ENCODE peak calls at places on chromosomes 2 and 18, in five cellular contexts. One of them, this sample, is unnamed.

GRCh38 chr2:170013802-170014551 is 164.0 kb upstream of the MYO3B start:
- DNase-seq in uterus: no peak
- DNase-seq in spleen: no peak
- DNase-seq in stomach: no peak
- DNase-seq in IMR-90: peak
- DNase-seq in this sample: no peak

GRCh38 chr2:101776172-101777043 is 78.9 kb downstream of the MAP4K4 start:
- DNase-seq in uterus: no peak
- DNase-seq in spleen: no peak
- DNase-seq in stomach: no peak
- DNase-seq in IMR-90: no peak
- DNase-seq in this sample: no peak

GRCh38 chr2:105537466-105537865 is 138.6 kb upstream of the FHL2 start:
- DNase-seq in uterus: no peak
- DNase-seq in spleen: no peak
- DNase-seq in stomach: no peak
- DNase-seq in IMR-90: no peak
- DNase-seq in this sample: peak

GRCh38 chr2:72144746-72145657 is 2.7 kb downstream of the CYP26B1 start:
- DNase-seq in uterus: peak
- DNase-seq in spleen: peak
- DNase-seq in stomach: peak
- DNase-seq in IMR-90: no peak
- DNase-seq in this sample: peak

GRCh38 chr18:6576706-6577375 is 152.7 kb upstream of the ARHGAP28 start:
- DNase-seq in uterus: no peak
- DNase-seq in spleen: no peak
- DNase-seq in stomach: no peak
- DNase-seq in IMR-90: no peak
- DNase-seq in this sample: no peak

GRCh38 chr2:113818382-113818951 is 62.0 kb upstream of the SLC35F5 start:
- DNase-seq in uterus: peak
- DNase-seq in spleen: no peak
- DNase-seq in stomach: peak
- DNase-seq in IMR-90: peak
- DNase-seq in this sample: no peak

GRCh38 chr2:236663671-236664101 is 94.1 kb downstream of the ACKR3 start:
- DNase-seq in uterus: peak
- DNase-seq in spleen: no peak
- DNase-seq in stomach: no peak
- DNase-seq in IMR-90: peak
- DNase-seq in this sample: no peak

GRCh38 chr2:45626387-45627010 is 15.4 kb upstream of the SRBD1 start:
- DNase-seq in uterus: no peak
- DNase-seq in spleen: no peak
- DNase-seq in stomach: peak
- DNase-seq in IMR-90: no peak
- DNase-seq in this sample: no peak

GRCh38 chr18:33844232-33844631 is 266.2 kb downstream of the ASXL3 start:
- DNase-seq in uterus: no peak
- DNase-seq in spleen: no peak
- DNase-seq in stomach: no peak
- DNase-seq in IMR-90: no peak
- DNase-seq in this sample: no peak

GRCh38 chr2:240239325-240239724 is 98.9 kb upstream of the OTOS start:
- DNase-seq in uterus: no peak
- DNase-seq in spleen: no peak
- DNase-seq in stomach: peak
- DNase-seq in IMR-90: no peak
- DNase-seq in this sample: no peak

GRCh38 chr2:177253704-177254103 is 10.8 kb downstream of the NFE2L2 start:
- DNase-seq in uterus: no peak
- DNase-seq in spleen: no peak
- DNase-seq in stomach: no peak
- DNase-seq in IMR-90: no peak
- DNase-seq in this sample: no peak
- H3K27ac ChIP-seq in uterus: no peak
- H3K27ac ChIP-seq in spleen: peak
- H3K27ac ChIP-seq in stomach: peak
- H3K27ac ChIP-seq in IMR-90: no peak
- H3K27ac ChIP-seq in this sample: peak

GRCh38 chr2:25042321-25043240 is 705 bp downstream of the EFR3B start:
- DNase-seq in uterus: no peak
- DNase-seq in spleen: no peak
- DNase-seq in stomach: peak
- DNase-seq in IMR-90: peak
- DNase-seq in this sample: no peak

GRCh38 chr2:25043241-25043867 is 1.5 kb downstream of the EFR3B start:
- DNase-seq in uterus: no peak
- DNase-seq in spleen: peak
- DNase-seq in stomach: no peak
- DNase-seq in IMR-90: peak
- DNase-seq in this sample: no peak

GRCh38 chr2:25041307-25041927 is 459 bp upstream of the EFR3B start:
- DNase-seq in uterus: peak
- DNase-seq in spleen: peak
- DNase-seq in stomach: peak
- DNase-seq in IMR-90: peak
- DNase-seq in this sample: no peak

GRCh38 chr2:25044011-25044410 is 2.1 kb downstream of the EFR3B start:
- DNase-seq in uterus: no peak
- DNase-seq in spleen: no peak
- DNase-seq in stomach: no peak
- DNase-seq in IMR-90: no peak
- DNase-seq in this sample: no peak

GRCh38 chr2:25041928-25042320 is at the start of gene EFR3B:
- DNase-seq in uterus: peak
- DNase-seq in spleen: peak
- DNase-seq in stomach: peak
- DNase-seq in IMR-90: peak
- DNase-seq in this sample: no peak
- TF ChIP-seq POLR2A in uterus: peak
- TF ChIP-seq POLR2A in spleen: no peak
- TF ChIP-seq POLR2A in stomach: no peak
- TF ChIP-seq POLR2A in IMR-90: peak
- TF ChIP-seq POLR2A in this sample: peak

DNA sequence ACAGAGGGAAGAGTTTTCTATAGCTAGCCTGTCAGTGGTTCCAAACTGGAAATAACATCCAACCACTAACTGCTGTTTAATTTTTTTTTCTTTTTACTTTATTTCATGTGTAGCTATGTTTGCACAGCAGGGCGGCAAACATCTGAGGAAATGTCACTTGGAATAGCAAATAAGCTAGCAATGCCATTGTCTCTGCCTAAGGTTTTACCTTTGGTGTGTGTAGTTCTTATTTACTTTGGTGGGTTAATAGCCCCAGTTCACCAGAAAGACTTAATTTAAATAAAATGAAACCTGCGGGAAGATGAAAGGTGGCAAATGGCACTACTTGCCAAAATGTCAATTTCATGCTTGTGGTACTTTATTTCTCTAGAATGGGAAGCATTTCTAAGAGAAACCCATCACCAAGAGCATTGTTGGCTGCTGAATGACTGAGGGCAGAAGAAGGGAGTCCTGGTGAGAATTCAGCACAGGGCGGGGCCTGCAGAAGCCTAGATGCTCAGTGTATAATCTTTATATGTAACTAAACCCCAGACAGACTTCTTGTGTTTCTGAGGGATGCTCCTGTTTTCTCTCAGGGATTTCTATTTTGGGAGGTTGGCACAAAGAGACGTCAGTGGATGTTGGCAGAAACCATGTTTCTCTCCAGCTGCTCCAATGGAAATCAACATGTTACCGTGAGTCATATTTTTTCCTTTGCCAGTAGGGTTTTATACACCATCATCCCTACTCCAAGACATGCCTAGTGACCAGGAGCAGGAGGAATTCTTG is 300.4 kb upstream of the NT5C1B start:
- DNase-seq in uterus: no peak
- DNase-seq in spleen: no peak
- DNase-seq in stomach: no peak
- DNase-seq in IMR-90: no peak
- DNase-seq in this sample: no peak
- H3K27ac ChIP-seq in uterus: peak
- H3K27ac ChIP-seq in spleen: no peak
- H3K27ac ChIP-seq in stomach: no peak
- H3K27ac ChIP-seq in IMR-90: no peak
- H3K27ac ChIP-seq in this sample: peak

GRCh38 chr2:97995734-97996624 is at the start of gene TMEM131:
- DNase-seq in uterus: peak
- DNase-seq in spleen: peak
- DNase-seq in stomach: peak
- DNase-seq in IMR-90: peak
- DNase-seq in this sample: peak

GRCh38 chr2:97993926-97994325 is 1.8 kb downstream of the TMEM131 start:
- DNase-seq in uterus: no peak
- DNase-seq in spleen: no peak
- DNase-seq in stomach: no peak
- DNase-seq in IMR-90: no peak
- DNase-seq in this sample: no peak

GRCh38 chr2:97996679-97997078 is 931 bp upstream of the TMEM131 start:
- DNase-seq in uterus: no peak
- DNase-seq in spleen: peak
- DNase-seq in stomach: no peak
- DNase-seq in IMR-90: no peak
- DNase-seq in this sample: no peak

GRCh38 chr2:97992836-97993825 is 2.6 kb downstream of the TMEM131 start:
- DNase-seq in uterus: no peak
- DNase-seq in spleen: no peak
- DNase-seq in stomach: no peak
- DNase-seq in IMR-90: peak
- DNase-seq in this sample: no peak

DNA sequence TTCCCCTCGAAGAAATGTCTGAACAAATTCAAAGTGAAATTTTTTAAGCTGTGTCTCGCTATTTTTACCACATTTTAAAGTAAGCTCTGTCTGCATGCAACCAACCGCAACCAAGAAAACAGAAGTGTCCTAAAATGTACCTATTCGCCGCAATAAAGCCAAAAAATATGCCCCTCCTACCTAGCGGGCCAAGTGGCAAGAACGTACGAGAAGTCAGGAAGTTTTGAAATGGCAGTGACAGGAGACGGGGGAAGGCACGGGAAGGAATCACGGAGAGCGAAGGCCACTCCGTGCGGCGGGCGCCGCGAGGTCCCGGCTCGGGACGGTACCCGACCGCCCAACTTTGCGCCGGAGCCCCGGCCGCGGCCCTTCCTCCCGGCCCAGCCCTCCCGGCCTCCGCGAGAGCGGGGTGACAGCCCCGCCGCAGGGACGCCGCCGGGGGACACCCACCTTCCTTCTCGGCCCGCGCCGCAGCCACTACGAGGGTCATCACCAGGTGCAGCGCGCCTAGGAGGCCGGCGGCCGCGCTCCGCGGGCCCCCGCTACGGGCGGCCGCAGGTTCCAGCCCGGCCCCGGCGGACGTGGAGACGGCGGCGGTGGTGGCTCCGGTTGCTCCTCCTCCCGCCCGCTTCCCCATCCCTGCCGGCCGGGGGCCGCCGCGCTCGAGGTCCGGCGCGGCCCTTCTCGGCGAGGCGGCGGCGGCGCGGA is 568 bp downstream of the TMEM131 start:
- DNase-seq in uterus: peak
- DNase-seq in spleen: peak
- DNase-seq in stomach: peak
- DNase-seq in IMR-90: peak
- DNase-seq in this sample: no peak
- TF ChIP-seq POLR2A in uterus: no peak
- TF ChIP-seq POLR2A in spleen: no peak
- TF ChIP-seq POLR2A in stomach: no peak
- TF ChIP-seq POLR2A in IMR-90: no peak
- TF ChIP-seq POLR2A in this sample: no peak

DNA sequence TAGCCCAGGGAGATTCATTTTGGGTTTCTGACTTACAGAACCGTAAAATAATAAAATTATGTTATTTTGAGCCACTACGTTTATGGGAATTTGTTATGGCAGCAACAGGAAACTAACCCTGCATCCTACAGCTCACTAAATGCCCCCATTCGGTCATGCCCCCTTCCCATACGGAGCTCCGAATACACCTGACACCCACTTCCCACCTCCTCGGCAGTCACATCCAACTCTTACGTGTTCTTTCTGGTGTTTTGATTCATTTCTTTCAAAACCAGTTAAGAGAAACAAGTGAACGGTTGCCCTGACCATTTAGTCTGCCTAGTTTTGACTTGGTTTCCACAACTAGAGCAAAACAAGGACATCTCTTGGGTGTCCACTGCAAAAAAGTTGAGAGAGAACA is 19.7 kb downstream of the EIPR1 start:
- DNase-seq in uterus: no peak
- DNase-seq in spleen: no peak
- DNase-seq in stomach: no peak
- DNase-seq in IMR-90: no peak
- DNase-seq in this sample: no peak
- H3K27ac ChIP-seq in uterus: no peak
- H3K27ac ChIP-seq in spleen: peak
- H3K27ac ChIP-seq in stomach: no peak
- H3K27ac ChIP-seq in IMR-90: no peak
- H3K27ac ChIP-seq in this sample: no peak

GRCh38 chr2:172555522-172556283 is at the start of gene PDK1:
- DNase-seq in uterus: peak
- DNase-seq in spleen: peak
- DNase-seq in stomach: peak
- DNase-seq in IMR-90: peak
- DNase-seq in this sample: no peak
- TF ChIP-seq POLR2A in uterus: peak
- TF ChIP-seq POLR2A in spleen: no peak
- TF ChIP-seq POLR2A in stomach: no peak
- TF ChIP-seq POLR2A in IMR-90: peak
- TF ChIP-seq POLR2A in this sample: peak

DNA sequence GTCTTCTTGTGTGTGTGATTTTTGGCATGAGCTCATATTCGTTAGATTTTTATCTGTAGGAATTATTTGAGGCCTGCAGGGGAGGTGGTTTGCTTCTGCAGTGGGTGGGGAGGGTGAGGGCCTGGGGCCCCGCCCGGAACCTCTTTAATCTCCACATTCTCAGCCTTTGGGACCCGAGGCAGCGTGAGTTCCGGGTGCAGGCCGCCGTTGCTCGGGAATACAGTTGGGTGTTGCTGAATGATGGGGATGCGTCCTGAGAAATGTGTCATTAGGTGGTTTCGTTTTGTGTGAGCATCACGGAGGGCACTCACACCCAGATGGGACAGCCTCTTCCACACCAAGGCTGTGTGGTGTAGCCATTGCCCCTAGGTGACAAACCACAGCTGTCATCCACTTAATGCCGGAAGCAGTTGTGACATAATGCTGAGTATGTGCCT is 13.7 kb upstream of the GAL3ST2 start:
- DNase-seq in uterus: no peak
- DNase-seq in spleen: peak
- DNase-seq in stomach: no peak
- DNase-seq in IMR-90: no peak
- DNase-seq in this sample: no peak
- H3K27ac ChIP-seq in uterus: no peak
- H3K27ac ChIP-seq in spleen: peak
- H3K27ac ChIP-seq in stomach: peak
- H3K27ac ChIP-seq in IMR-90: no peak
- H3K27ac ChIP-seq in this sample: no peak